ENCODE peak calls at places on chromosomes 3 and 15, in five cellular contexts. One of them, this sample, is unnamed.
A peak's percentile ranks its signal among the peaks of the same experiment; 100 is the strongest.

GRCh38 chr3:136667081-136667480 is 85.1 kb downstream of the STAG1 start:
- DNase-seq in hepatocyte: peak; percentile 16
- DNase-seq in neural progenitor cell: no peak
- DNase-seq in HCT116: no peak
- DNase-seq in GM23338: no peak
- DNase-seq in this sample: peak; percentile 16

GRCh38 chr3:140927711-140928110 is 13.9 kb upstream of the SLC25A36 start:
- DNase-seq in hepatocyte: no peak
- DNase-seq in neural progenitor cell: no peak
- DNase-seq in HCT116: no peak
- DNase-seq in GM23338: no peak
- DNase-seq in this sample: no peak

GRCh38 chr3:156685198-156685597 is 10.8 kb downstream of the TIPARP start:
- DNase-seq in hepatocyte: no peak
- DNase-seq in neural progenitor cell: peak; percentile 5
- DNase-seq in HCT116: no peak
- DNase-seq in GM23338: no peak
- DNase-seq in this sample: peak; percentile 84

GRCh38 chr3:36606871-36607765 is 157.2 kb downstream of the DCLK3 start:
- DNase-seq in hepatocyte: no peak
- DNase-seq in neural progenitor cell: no peak
- DNase-seq in HCT116: no peak
- DNase-seq in GM23338: no peak
- DNase-seq in this sample: no peak

GRCh38 chr15:87118424-87118823 is 1038.8 kb downstream of the AGBL1 start:
- DNase-seq in hepatocyte: no peak
- DNase-seq in neural progenitor cell: no peak
- DNase-seq in HCT116: no peak
- DNase-seq in GM23338: no peak
- DNase-seq in this sample: no peak

GRCh38 chr3:181278468-181279238 is 289.1 kb upstream of the DNAJC19 start:
- DNase-seq in hepatocyte: no peak
- DNase-seq in neural progenitor cell: peak; percentile 42
- DNase-seq in HCT116: no peak
- DNase-seq in GM23338: peak; percentile 21
- DNase-seq in this sample: no peak

GRCh38 chr3:129001101-129001816 is at the start of gene EFCC1:
- DNase-seq in hepatocyte: peak; percentile 65
- DNase-seq in neural progenitor cell: peak; percentile 92
- DNase-seq in HCT116: no peak
- DNase-seq in GM23338: peak; percentile 83
- DNase-seq in this sample: peak; percentile 53

GRCh38 chr3:10303105-10303504 is 10.4 kb upstream of the GHRL start:
- DNase-seq in hepatocyte: no peak
- DNase-seq in neural progenitor cell: no peak
- DNase-seq in HCT116: no peak
- DNase-seq in GM23338: no peak
- DNase-seq in this sample: no peak

GRCh38 chr3:51712963-51713362 is 6.1 kb downstream of the GRM2 start:
- DNase-seq in hepatocyte: no peak
- DNase-seq in neural progenitor cell: no peak
- DNase-seq in HCT116: no peak
- DNase-seq in GM23338: no peak
- DNase-seq in this sample: no peak

GRCh38 chr3:30775070-30775469 is 119.4 kb downstream of the GADL1 start:
- DNase-seq in hepatocyte: no peak
- DNase-seq in neural progenitor cell: no peak
- DNase-seq in HCT116: no peak
- DNase-seq in GM23338: no peak
- DNase-seq in this sample: no peak

GRCh38 chr3:172228041-172228440 is 188.7 kb downstream of the FNDC3B start:
- DNase-seq in hepatocyte: no peak
- DNase-seq in neural progenitor cell: peak; percentile 34
- DNase-seq in HCT116: no peak
- DNase-seq in GM23338: peak; percentile 33
- DNase-seq in this sample: no peak
- TF ChIP-seq EZH2phosphoT487 in hepatocyte: no peak
- TF ChIP-seq EZH2phosphoT487 in neural progenitor cell: no peak
- TF ChIP-seq EZH2phosphoT487 in HCT116: no peak
- TF ChIP-seq EZH2phosphoT487 in GM23338: no peak
- TF ChIP-seq EZH2phosphoT487 in this sample: no peak

GRCh38 chr3:126082334-126083137 is 1.4 kb downstream of the SLC41A3 start:
- DNase-seq in hepatocyte: no peak
- DNase-seq in neural progenitor cell: no peak
- DNase-seq in HCT116: no peak
- DNase-seq in GM23338: no peak
- DNase-seq in this sample: no peak
- H3K4me3 ChIP-seq in hepatocyte: peak overlapping the region; percentile 78
- H3K4me3 ChIP-seq in neural progenitor cell: peak overlapping the region; percentile 93
- H3K4me3 ChIP-seq in HCT116: peak overlapping the region; percentile 73
- H3K4me3 ChIP-seq in GM23338: peak overlapping the region; percentile 75
- H3K4me3 ChIP-seq in this sample: peak overlapping the region; percentile 83

GRCh38 chr3:144652573-144652972 is 681.0 kb downstream of the DIPK2A start:
- DNase-seq in hepatocyte: no peak
- DNase-seq in neural progenitor cell: no peak
- DNase-seq in HCT116: no peak
- DNase-seq in GM23338: no peak
- DNase-seq in this sample: peak; percentile 84
- H3K27ac ChIP-seq in hepatocyte: no peak overlapping the region
- H3K27ac ChIP-seq in neural progenitor cell: no peak overlapping the region
- H3K27ac ChIP-seq in HCT116: no peak overlapping the region
- H3K27ac ChIP-seq in GM23338: no peak overlapping the region
- H3K27ac ChIP-seq in this sample: peak overlapping the region; percentile 13

GRCh38 chr3:138474163-138474562 is 39.7 kb downstream of the ESYT3 start:
- DNase-seq in hepatocyte: no peak
- DNase-seq in neural progenitor cell: no peak
- DNase-seq in HCT116: no peak
- DNase-seq in GM23338: no peak
- DNase-seq in this sample: no peak

GRCh38 chr3:138477801-138478200 is 43.4 kb downstream of the ESYT3 start:
- DNase-seq in hepatocyte: no peak
- DNase-seq in neural progenitor cell: no peak
- DNase-seq in HCT116: no peak
- DNase-seq in GM23338: no peak
- DNase-seq in this sample: no peak

GRCh38 chr3:138477120-138477519 is 42.7 kb downstream of the ESYT3 start:
- DNase-seq in hepatocyte: no peak
- DNase-seq in neural progenitor cell: no peak
- DNase-seq in HCT116: no peak
- DNase-seq in GM23338: no peak
- DNase-seq in this sample: no peak

GRCh38 chr3:138476526-138476925 is 42.1 kb downstream of the ESYT3 start:
- DNase-seq in hepatocyte: no peak
- DNase-seq in neural progenitor cell: no peak
- DNase-seq in HCT116: no peak
- DNase-seq in GM23338: no peak
- DNase-seq in this sample: no peak

DNA sequence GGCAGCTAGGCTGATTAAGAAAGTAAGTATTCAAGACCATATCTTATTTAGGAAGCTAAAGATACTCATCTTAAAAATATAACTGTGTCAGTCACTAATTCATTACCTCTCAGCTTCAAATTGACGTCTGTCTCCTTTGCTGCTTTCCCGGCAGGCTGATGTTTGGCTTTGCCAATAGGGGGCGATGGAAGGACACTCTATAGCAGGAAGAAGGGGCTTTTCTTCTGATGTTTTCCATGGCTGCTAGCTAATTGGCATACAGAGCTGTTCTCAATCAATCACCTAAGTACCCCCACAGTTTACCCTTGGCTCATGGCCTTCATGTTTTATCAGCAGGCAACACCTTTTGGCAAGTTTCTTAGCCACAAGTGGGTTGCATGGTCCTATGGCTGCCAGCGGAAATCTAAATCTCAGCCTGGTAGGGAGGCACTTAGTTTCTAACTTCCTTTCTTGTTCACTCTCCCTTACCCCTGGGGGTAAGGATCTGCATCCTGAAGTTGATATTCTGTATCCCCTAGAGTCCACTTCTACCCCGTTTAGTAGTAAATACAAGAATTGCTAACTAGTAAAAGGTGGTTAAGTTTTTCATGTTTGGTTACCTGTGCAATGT is 45.0 kb downstream of the ESYT3 start:
- DNase-seq in hepatocyte: peak; percentile 58
- DNase-seq in neural progenitor cell: peak; percentile 79
- DNase-seq in HCT116: peak; percentile 35
- DNase-seq in GM23338: peak; percentile 84
- DNase-seq in this sample: peak; percentile 57
- TF ChIP-seq EZH2phosphoT487 in hepatocyte: no peak
- TF ChIP-seq EZH2phosphoT487 in neural progenitor cell: no peak
- TF ChIP-seq EZH2phosphoT487 in HCT116: no peak
- TF ChIP-seq EZH2phosphoT487 in GM23338: no peak
- TF ChIP-seq EZH2phosphoT487 in this sample: no peak

DNA sequence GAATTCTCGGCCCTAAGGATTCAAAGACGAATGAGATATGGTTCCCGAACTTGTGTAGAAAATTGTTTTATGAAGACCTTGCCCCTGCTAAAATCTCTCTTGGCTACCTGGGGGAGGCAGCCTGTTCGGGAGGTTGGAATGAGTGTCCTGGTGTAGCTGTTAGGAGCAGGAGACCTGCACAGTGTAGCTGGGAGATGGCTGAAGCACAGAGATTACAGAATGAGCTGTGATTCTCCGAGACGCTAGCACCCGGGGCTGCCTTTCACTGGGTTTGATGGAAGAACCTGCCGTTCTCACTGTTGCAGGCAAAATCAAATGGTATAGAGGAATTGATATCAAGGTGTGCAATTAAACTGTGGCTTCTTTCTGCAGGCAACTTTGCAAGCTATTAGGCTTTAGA is 68.0 kb downstream of the TRAK1 start:
- DNase-seq in hepatocyte: no peak
- DNase-seq in neural progenitor cell: no peak
- DNase-seq in HCT116: no peak
- DNase-seq in GM23338: no peak
- DNase-seq in this sample: no peak
- H3K4me3 ChIP-seq in hepatocyte: no peak overlapping the region
- H3K4me3 ChIP-seq in neural progenitor cell: peak overlapping the region; percentile 62
- H3K4me3 ChIP-seq in HCT116: peak overlapping the region; percentile 42
- H3K4me3 ChIP-seq in GM23338: peak overlapping the region; percentile 58
- H3K4me3 ChIP-seq in this sample: no peak overlapping the region

This sample was measured in GM23248.